ENCODE peak calls at places on chromosomes 7 and 10, in four cellular contexts. B is small intestine; S is CD8-positive, alpha-beta memory T cell; I is tibial nerve. W is an unnamed sample. For H3K9me3, the result is how much of the 10 kb centered on the place peaks cover.

GRCh38 chr7:18590744-18591340 is 95.3 kb downstream of the HDAC9 start:
- DNase-seq in B (no peak), S (no peak), I (no peak), W (no peak)

GRCh38 chr10:66833861-66834260 is 92.0 kb upstream of the LRRTM3 start:
- DNase-seq in S (no peak), B (no peak), I (no peak), W (no peak)

GRCh38 chr7:108144931-108145330 is 14.8 kb upstream of the LAMB4 start:
- DNase-seq in I (no peak), B (no peak), S (no peak), W (no peak)

GRCh38 chr10:125000366-125001312 is 58.7 kb downstream of the ZRANB1 start:
- DNase-seq in B (no peak), S (no peak), I (no peak), W (peak)

GRCh38 chr10:11863353-11864105 is 40.4 kb downstream of the PROSER2 start:
- DNase-seq in S (peak), I (no peak), B (peak), W (no peak)

GRCh38 chr7:74059681-74060588 is 23.7 kb upstream of the LIMK1 start:
- DNase-seq in B (peak), S (no peak), I (no peak), W (peak)

GRCh38 chr7:747186-747585 is 20.1 kb upstream of the PRKAR1B start:
- DNase-seq in I (no peak), S (no peak), B (no peak), W (no peak)

GRCh38 chr7:4634166-4634565 is 47.9 kb upstream of the FOXK1 start:
- DNase-seq in I (no peak), B (no peak), S (no peak), W (no peak)

GRCh38 chr10:35236739-35237138 is 99.6 kb upstream of the CCNY start:
- DNase-seq in S (no peak), I (no peak), B (no peak), W (no peak)

GRCh38 chr10:3119796-3120459 is 52.6 kb downstream of the PFKP start:
- DNase-seq in I (no peak), B (no peak), S (no peak), W (no peak)

GRCh38 chr7:156858523-156858922 is 34.5 kb downstream of the LMBR1 start:
- DNase-seq in B (no peak), I (no peak), S (no peak), W (no peak)
- H3K9me3 ChIP-seq in B (under half), I (under half), S (under half), W (under half)

GRCh38 chr7:6647080-6647479 is 10.0 kb downstream of the ZNF316 start:
- DNase-seq in S (no peak), B (no peak), I (no peak), W (no peak)
- H3K9me3 ChIP-seq in S (under half), B (under half), I (under half), W (under half)

GRCh38 chr7:37037286-37037685 is 313.0 kb upstream of the AOAH start:
- DNase-seq in S (no peak), I (no peak), B (no peak), W (no peak)

GRCh38 chr7:37031571-37032257 is 307.4 kb upstream of the AOAH start:
- DNase-seq in S (no peak), I (peak), B (peak), W (peak)

GRCh38 chr7:37032258-37032601 is 307.9 kb upstream of the AOAH start:
- DNase-seq in S (no peak), I (no peak), B (no peak), W (no peak)

GRCh38 chr7:37035631-37036030 is 311.3 kb upstream of the AOAH start:
- DNase-seq in S (no peak), B (no peak), I (no peak), W (no peak)

GRCh38 chr7:37033141-37033540 is 308.8 kb upstream of the AOAH start:
- DNase-seq in B (no peak), I (no peak), S (no peak), W (no peak)
- H3K9me3 ChIP-seq in B (under half), I (under half), S (under half), W (under half)

GRCh38 chr10:82399850-82400249 is 524.9 kb downstream of the NRG3 start:
- DNase-seq in B (no peak), I (no peak), S (no peak), W (no peak)
- H3K9me3 ChIP-seq in B (under half), I (under half), S (under half), W (under half)

W was measured in transverse colon.